ENCODE peak calls at places on chromosomes 1 and 21, in ten cellular contexts. One of them, this sample, is unnamed.

GRCh38 chr1:192224386-192224785 is 66.1 kb downstream of the RGS18 start:
- DNase-seq in GDM1: no peak
- DNase-seq in neural crest cell: no peak
- DNase-seq in kidney tubule cell: no peak
- DNase-seq in HEK293T: no peak
- DNase-seq in GM04504: no peak
- DNase-seq in HuH-7: no peak
- DNase-seq in Right ventricle myocardium superior: no peak
- DNase-seq in activated CD8-positive, alpha-beta memory T cell treated with anti-CD3 and anti-CD28 coated beads for 1 hour: no peak
- DNase-seq in GM04503: no peak
- DNase-seq in this sample: no peak

GRCh38 chr1:240619357-240619756 is 7.4 kb upstream of the GREM2 start:
- DNase-seq in Right ventricle myocardium superior: no peak
- DNase-seq in HEK293T: no peak
- DNase-seq in GM04503: no peak
- DNase-seq in kidney tubule cell: no peak
- DNase-seq in GM04504: no peak
- DNase-seq in GDM1: no peak
- DNase-seq in HuH-7: no peak
- DNase-seq in neural crest cell: no peak
- DNase-seq in activated CD8-positive, alpha-beta memory T cell treated with anti-CD3 and anti-CD28 coated beads for 1 hour: no peak
- DNase-seq in this sample: no peak

GRCh38 chr1:106889504-106890027 is 166.9 kb upstream of the PRMT6 start:
- DNase-seq in HuH-7: no peak
- DNase-seq in activated CD8-positive, alpha-beta memory T cell treated with anti-CD3 and anti-CD28 coated beads for 1 hour: no peak
- DNase-seq in GM04504: no peak
- DNase-seq in Right ventricle myocardium superior: no peak
- DNase-seq in GDM1: no peak
- DNase-seq in GM04503: no peak
- DNase-seq in kidney tubule cell: no peak
- DNase-seq in neural crest cell: no peak
- DNase-seq in HEK293T: no peak
- DNase-seq in this sample: no peak

GRCh38 chr1:174534789-174535188 is 87.0 kb downstream of the GPR52 start:
- DNase-seq in GDM1: no peak
- DNase-seq in Right ventricle myocardium superior: no peak
- DNase-seq in neural crest cell: no peak
- DNase-seq in GM04503: no peak
- DNase-seq in kidney tubule cell: peak
- DNase-seq in activated CD8-positive, alpha-beta memory T cell treated with anti-CD3 and anti-CD28 coated beads for 1 hour: no peak
- DNase-seq in HEK293T: no peak
- DNase-seq in HuH-7: no peak
- DNase-seq in GM04504: no peak
- DNase-seq in this sample: no peak

GRCh38 chr1:242240061-242240460 is 241.2 kb upstream of the MAP1LC3C start:
- DNase-seq in neural crest cell: no peak
- DNase-seq in GDM1: no peak
- DNase-seq in GM04503: no peak
- DNase-seq in HuH-7: no peak
- DNase-seq in GM04504: no peak
- DNase-seq in activated CD8-positive, alpha-beta memory T cell treated with anti-CD3 and anti-CD28 coated beads for 1 hour: no peak
- DNase-seq in Right ventricle myocardium superior: no peak
- DNase-seq in HEK293T: no peak
- DNase-seq in kidney tubule cell: peak
- DNase-seq in this sample: no peak

GRCh38 chr1:242824435-242824834 is 299.9 kb upstream of the PLD5 start:
- DNase-seq in GM04503: no peak
- DNase-seq in kidney tubule cell: peak
- DNase-seq in activated CD8-positive, alpha-beta memory T cell treated with anti-CD3 and anti-CD28 coated beads for 1 hour: no peak
- DNase-seq in GM04504: no peak
- DNase-seq in HEK293T: no peak
- DNase-seq in HuH-7: no peak
- DNase-seq in neural crest cell: no peak
- DNase-seq in GDM1: no peak
- DNase-seq in Right ventricle myocardium superior: no peak
- DNase-seq in this sample: no peak

GRCh38 chr1:171985639-171986038 is 144.3 kb downstream of the DNM3 start:
- DNase-seq in neural crest cell: peak
- DNase-seq in activated CD8-positive, alpha-beta memory T cell treated with anti-CD3 and anti-CD28 coated beads for 1 hour: no peak
- DNase-seq in HEK293T: peak
- DNase-seq in GM04503: no peak
- DNase-seq in kidney tubule cell: no peak
- DNase-seq in GM04504: no peak
- DNase-seq in Right ventricle myocardium superior: no peak
- DNase-seq in GDM1: no peak
- DNase-seq in HuH-7: peak
- DNase-seq in this sample: no peak

GRCh38 chr21:39788383-39788782 is 43.4 kb downstream of the IGSF5 start:
- DNase-seq in HuH-7: peak
- DNase-seq in HEK293T: peak
- DNase-seq in Right ventricle myocardium superior: peak
- DNase-seq in neural crest cell: peak
- DNase-seq in kidney tubule cell: peak
- DNase-seq in GDM1: no peak
- DNase-seq in GM04504: peak
- DNase-seq in GM04503: peak
- DNase-seq in activated CD8-positive, alpha-beta memory T cell treated with anti-CD3 and anti-CD28 coated beads for 1 hour: no peak
- DNase-seq in this sample: peak

GRCh38 chr1:30777060-30777905 is 19.7 kb upstream of the LAPTM5 start:
- DNase-seq in neural crest cell: no peak
- DNase-seq in kidney tubule cell: no peak
- DNase-seq in activated CD8-positive, alpha-beta memory T cell treated with anti-CD3 and anti-CD28 coated beads for 1 hour: no peak
- DNase-seq in HuH-7: no peak
- DNase-seq in GM04503: no peak
- DNase-seq in HEK293T: no peak
- DNase-seq in GDM1: no peak
- DNase-seq in GM04504: no peak
- DNase-seq in Right ventricle myocardium superior: peak
- DNase-seq in this sample: peak

GRCh38 chr1:21607549-21608529 is 61.3 kb downstream of the RAP1GAP start:
- DNase-seq in activated CD8-positive, alpha-beta memory T cell treated with anti-CD3 and anti-CD28 coated beads for 1 hour: no peak
- DNase-seq in HEK293T: peak
- DNase-seq in HuH-7: peak
- DNase-seq in kidney tubule cell: peak
- DNase-seq in GDM1: no peak
- DNase-seq in Right ventricle myocardium superior: peak
- DNase-seq in GM04503: peak
- DNase-seq in GM04504: no peak
- DNase-seq in neural crest cell: peak
- DNase-seq in this sample: peak

GRCh38 chr1:62245201-62245600 is 50.6 kb downstream of the L1TD1 start:
- DNase-seq in neural crest cell: no peak
- DNase-seq in HuH-7: no peak
- DNase-seq in HEK293T: no peak
- DNase-seq in activated CD8-positive, alpha-beta memory T cell treated with anti-CD3 and anti-CD28 coated beads for 1 hour: no peak
- DNase-seq in Right ventricle myocardium superior: no peak
- DNase-seq in GM04504: no peak
- DNase-seq in GM04503: no peak
- DNase-seq in kidney tubule cell: peak
- DNase-seq in GDM1: no peak
- DNase-seq in this sample: no peak

GRCh38 chr1:42013881-42014470 is 95.3 kb upstream of the HIVEP3 start:
- DNase-seq in HEK293T: no peak
- DNase-seq in Right ventricle myocardium superior: no peak
- DNase-seq in kidney tubule cell: no peak
- DNase-seq in GDM1: no peak
- DNase-seq in GM04504: no peak
- DNase-seq in neural crest cell: no peak
- DNase-seq in activated CD8-positive, alpha-beta memory T cell treated with anti-CD3 and anti-CD28 coated beads for 1 hour: no peak
- DNase-seq in HuH-7: no peak
- DNase-seq in GM04503: no peak
- DNase-seq in this sample: no peak

GRCh38 chr1:10682449-10683365 is 113.7 kb downstream of the CASZ1 start:
- DNase-seq in Right ventricle myocardium superior: no peak
- DNase-seq in GM04503: no peak
- DNase-seq in activated CD8-positive, alpha-beta memory T cell treated with anti-CD3 and anti-CD28 coated beads for 1 hour: no peak
- DNase-seq in GM04504: no peak
- DNase-seq in neural crest cell: no peak
- DNase-seq in GDM1: no peak
- DNase-seq in kidney tubule cell: no peak
- DNase-seq in HEK293T: no peak
- DNase-seq in HuH-7: no peak
- DNase-seq in this sample: no peak

GRCh38 chr1:241639040-241639652 is 1.0 kb downstream of the CHML start:
- DNase-seq in GM04504: no peak
- DNase-seq in kidney tubule cell: peak
- DNase-seq in GM04503: no peak
- DNase-seq in HEK293T: no peak
- DNase-seq in HuH-7: no peak
- DNase-seq in activated CD8-positive, alpha-beta memory T cell treated with anti-CD3 and anti-CD28 coated beads for 1 hour: no peak
- DNase-seq in GDM1: no peak
- DNase-seq in Right ventricle myocardium superior: no peak
- DNase-seq in neural crest cell: no peak
- DNase-seq in this sample: no peak

GRCh38 chr1:204442376-204443259 is 31.0 kb upstream of the PPP1R15B start:
- DNase-seq in GDM1: no peak
- DNase-seq in neural crest cell: no peak
- DNase-seq in GM04503: no peak
- DNase-seq in GM04504: no peak
- DNase-seq in kidney tubule cell: no peak
- DNase-seq in HEK293T: no peak
- DNase-seq in activated CD8-positive, alpha-beta memory T cell treated with anti-CD3 and anti-CD28 coated beads for 1 hour: no peak
- DNase-seq in Right ventricle myocardium superior: peak
- DNase-seq in HuH-7: no peak
- DNase-seq in this sample: no peak

GRCh38 chr1:241610056-241610815 is 29.9 kb downstream of the CHML start:
- DNase-seq in GM04504: no peak
- DNase-seq in Right ventricle myocardium superior: no peak
- DNase-seq in kidney tubule cell: peak
- DNase-seq in activated CD8-positive, alpha-beta memory T cell treated with anti-CD3 and anti-CD28 coated beads for 1 hour: no peak
- DNase-seq in GDM1: no peak
- DNase-seq in HuH-7: no peak
- DNase-seq in HEK293T: no peak
- DNase-seq in GM04503: no peak
- DNase-seq in neural crest cell: no peak
- DNase-seq in this sample: no peak

GRCh38 chr1:1332774-1333480 is 1.8 kb downstream of the TAS1R3 start:
- DNase-seq in kidney tubule cell: no peak
- DNase-seq in neural crest cell: no peak
- DNase-seq in Right ventricle myocardium superior: no peak
- DNase-seq in GM04503: no peak
- DNase-seq in activated CD8-positive, alpha-beta memory T cell treated with anti-CD3 and anti-CD28 coated beads for 1 hour: no peak
- DNase-seq in GM04504: no peak
- DNase-seq in GDM1: no peak
- DNase-seq in HuH-7: no peak
- DNase-seq in HEK293T: no peak
- DNase-seq in this sample: peak

GRCh38 chr1:14350197-14350596 is 248.3 kb upstream of the KAZN start:
- DNase-seq in GM04504: peak
- DNase-seq in Right ventricle myocardium superior: no peak
- DNase-seq in GM04503: peak
- DNase-seq in activated CD8-positive, alpha-beta memory T cell treated with anti-CD3 and anti-CD28 coated beads for 1 hour: no peak
- DNase-seq in HEK293T: no peak
- DNase-seq in HuH-7: no peak
- DNase-seq in GDM1: no peak
- DNase-seq in kidney tubule cell: no peak
- DNase-seq in neural crest cell: no peak
- DNase-seq in this sample: no peak

GRCh38 chr1:183304466-183305122 is 113.6 kb downstream of the NMNAT2 start:
- DNase-seq in GM04503: no peak
- DNase-seq in activated CD8-positive, alpha-beta memory T cell treated with anti-CD3 and anti-CD28 coated beads for 1 hour: no peak
- DNase-seq in GDM1: no peak
- DNase-seq in HEK293T: no peak
- DNase-seq in neural crest cell: no peak
- DNase-seq in Right ventricle myocardium superior: no peak
- DNase-seq in GM04504: no peak
- DNase-seq in kidney tubule cell: no peak
- DNase-seq in HuH-7: no peak
- DNase-seq in this sample: no peak

GRCh38 chr1:33872681-33873080 is 8.8 kb downstream of the HMGB4 start:
- DNase-seq in GDM1: no peak
- DNase-seq in Right ventricle myocardium superior: no peak
- DNase-seq in HuH-7: no peak
- DNase-seq in GM04503: no peak
- DNase-seq in HEK293T: no peak
- DNase-seq in GM04504: no peak
- DNase-seq in kidney tubule cell: peak
- DNase-seq in neural crest cell: no peak
- DNase-seq in activated CD8-positive, alpha-beta memory T cell treated with anti-CD3 and anti-CD28 coated beads for 1 hour: no peak
- DNase-seq in this sample: no peak

GRCh38 chr1:68811806-68812205 is 314.9 kb upstream of the DEPDC1 start:
- DNase-seq in GDM1: no peak
- DNase-seq in HEK293T: no peak
- DNase-seq in kidney tubule cell: no peak
- DNase-seq in activated CD8-positive, alpha-beta memory T cell treated with anti-CD3 and anti-CD28 coated beads for 1 hour: no peak
- DNase-seq in GM04503: no peak
- DNase-seq in HuH-7: no peak
- DNase-seq in Right ventricle myocardium superior: no peak
- DNase-seq in neural crest cell: no peak
- DNase-seq in GM04504: no peak
- DNase-seq in this sample: no peak

GRCh38 chr21:35509004-35509704 is 460.1 kb upstream of the RUNX1 start:
- DNase-seq in HuH-7: no peak
- DNase-seq in GM04503: no peak
- DNase-seq in kidney tubule cell: no peak
- DNase-seq in GDM1: peak
- DNase-seq in HEK293T: no peak
- DNase-seq in Right ventricle myocardium superior: no peak
- DNase-seq in activated CD8-positive, alpha-beta memory T cell treated with anti-CD3 and anti-CD28 coated beads for 1 hour: no peak
- DNase-seq in neural crest cell: no peak
- DNase-seq in GM04504: no peak
- DNase-seq in this sample: no peak

GRCh38 chr21:42515708-42516502 is 2.3 kb downstream of the SLC37A1 start:
- DNase-seq in kidney tubule cell: peak
- DNase-seq in GM04503: no peak
- DNase-seq in Right ventricle myocardium superior: no peak
- DNase-seq in neural crest cell: no peak
- DNase-seq in HuH-7: no peak
- DNase-seq in HEK293T: no peak
- DNase-seq in GM04504: no peak
- DNase-seq in GDM1: no peak
- DNase-seq in activated CD8-positive, alpha-beta memory T cell treated with anti-CD3 and anti-CD28 coated beads for 1 hour: no peak
- DNase-seq in this sample: peak

GRCh38 chr21:45970674-45971486 is 10.7 kb upstream of the COL6A1 start:
- DNase-seq in GDM1: no peak
- DNase-seq in activated CD8-positive, alpha-beta memory T cell treated with anti-CD3 and anti-CD28 coated beads for 1 hour: peak
- DNase-seq in HEK293T: peak
- DNase-seq in HuH-7: peak
- DNase-seq in kidney tubule cell: peak
- DNase-seq in GM04504: no peak
- DNase-seq in Right ventricle myocardium superior: peak
- DNase-seq in neural crest cell: peak
- DNase-seq in GM04503: no peak
- DNase-seq in this sample: no peak

GRCh38 chr1:221563476-221563921 is 178.4 kb downstream of the DUSP10 start:
- DNase-seq in neural crest cell: no peak
- DNase-seq in Right ventricle myocardium superior: peak
- DNase-seq in activated CD8-positive, alpha-beta memory T cell treated with anti-CD3 and anti-CD28 coated beads for 1 hour: no peak
- DNase-seq in kidney tubule cell: no peak
- DNase-seq in GM04504: no peak
- DNase-seq in GDM1: no peak
- DNase-seq in GM04503: no peak
- DNase-seq in HuH-7: no peak
- DNase-seq in HEK293T: no peak
- DNase-seq in this sample: no peak

This sample was measured in lower lobe of right lung.